ENCODE peak calls at places on chromosome 13, in nine cellular contexts. One of them, this sample, is unnamed.

GRCh38 chr13:33644607-33645543 is 173.1 kb upstream of the RFC3 start:
- DNase-seq in heart right ventricle: peak
- DNase-seq in thoracic aorta: no peak
- DNase-seq in right lobe of liver: no peak
- DNase-seq in PC-9: no peak
- DNase-seq in breast epithelium: no peak
- DNase-seq in pancreas: no peak
- DNase-seq in hepatocyte: no peak
- DNase-seq in Peyer's patch: no peak
- DNase-seq in this sample: no peak

GRCh38 chr13:24128112-24128511 is 32.4 kb upstream of the SPATA13 start:
- DNase-seq in heart right ventricle: no peak
- DNase-seq in thoracic aorta: no peak
- DNase-seq in right lobe of liver: no peak
- DNase-seq in PC-9: no peak
- DNase-seq in breast epithelium: peak
- DNase-seq in pancreas: no peak
- DNase-seq in hepatocyte: no peak
- DNase-seq in Peyer's patch: no peak
- DNase-seq in this sample: no peak

GRCh38 chr13:101698400-101698799 is 245.9 kb downstream of the ITGBL1 start:
- DNase-seq in heart right ventricle: no peak
- DNase-seq in thoracic aorta: no peak
- DNase-seq in right lobe of liver: no peak
- DNase-seq in PC-9: no peak
- DNase-seq in breast epithelium: no peak
- DNase-seq in pancreas: no peak
- DNase-seq in hepatocyte: no peak
- DNase-seq in Peyer's patch: no peak
- DNase-seq in this sample: no peak

GRCh38 chr13:27712421-27712820 is 79.9 kb upstream of the GSX1 start:
- DNase-seq in heart right ventricle: peak
- DNase-seq in thoracic aorta: no peak
- DNase-seq in right lobe of liver: peak
- DNase-seq in PC-9: no peak
- DNase-seq in breast epithelium: no peak
- DNase-seq in pancreas: peak
- DNase-seq in hepatocyte: peak
- DNase-seq in Peyer's patch: no peak
- DNase-seq in this sample: no peak

GRCh38 chr13:39263033-39263432 is 224.8 kb downstream of the NHLRC3 start:
- DNase-seq in heart right ventricle: peak
- DNase-seq in thoracic aorta: no peak
- DNase-seq in right lobe of liver: peak
- DNase-seq in PC-9: peak
- DNase-seq in breast epithelium: no peak
- DNase-seq in pancreas: no peak
- DNase-seq in hepatocyte: peak
- DNase-seq in Peyer's patch: no peak
- DNase-seq in this sample: no peak

GRCh38 chr13:30065181-30065580 is 214.8 kb upstream of the UBL3 start:
- DNase-seq in heart right ventricle: no peak
- DNase-seq in thoracic aorta: no peak
- DNase-seq in right lobe of liver: no peak
- DNase-seq in PC-9: no peak
- DNase-seq in breast epithelium: peak
- DNase-seq in pancreas: no peak
- DNase-seq in hepatocyte: no peak
- DNase-seq in Peyer's patch: no peak
- DNase-seq in this sample: no peak

GRCh38 chr13:70253411-70253810 is 145.2 kb upstream of the KLHL1 start:
- DNase-seq in heart right ventricle: no peak
- DNase-seq in thoracic aorta: no peak
- DNase-seq in right lobe of liver: no peak
- DNase-seq in PC-9: no peak
- DNase-seq in breast epithelium: no peak
- DNase-seq in pancreas: no peak
- DNase-seq in hepatocyte: no peak
- DNase-seq in Peyer's patch: no peak
- DNase-seq in this sample: no peak

GRCh38 chr13:111228262-111229144 is 91.9 kb upstream of the TEX29 start:
- DNase-seq in heart right ventricle: no peak
- DNase-seq in thoracic aorta: peak
- DNase-seq in right lobe of liver: no peak
- DNase-seq in PC-9: no peak
- DNase-seq in breast epithelium: no peak
- DNase-seq in pancreas: no peak
- DNase-seq in hepatocyte: no peak
- DNase-seq in Peyer's patch: no peak
- DNase-seq in this sample: no peak

GRCh38 chr13:20121154-20121515 is 39.7 kb downstream of the GJA3 start:
- DNase-seq in heart right ventricle: no peak
- DNase-seq in thoracic aorta: no peak
- DNase-seq in right lobe of liver: peak
- DNase-seq in PC-9: peak
- DNase-seq in breast epithelium: no peak
- DNase-seq in pancreas: no peak
- DNase-seq in hepatocyte: no peak
- DNase-seq in Peyer's patch: no peak
- DNase-seq in this sample: no peak

GRCh38 chr13:111639196-111639705 is 318.8 kb downstream of the TEX29 start:
- DNase-seq in heart right ventricle: no peak
- DNase-seq in thoracic aorta: no peak
- DNase-seq in right lobe of liver: peak
- DNase-seq in PC-9: no peak
- DNase-seq in breast epithelium: no peak
- DNase-seq in pancreas: no peak
- DNase-seq in hepatocyte: no peak
- DNase-seq in Peyer's patch: no peak
- DNase-seq in this sample: no peak

GRCh38 chr13:95150555-95150954 is 150.7 kb downstream of the ABCC4 start:
- DNase-seq in heart right ventricle: no peak
- DNase-seq in thoracic aorta: no peak
- DNase-seq in right lobe of liver: no peak
- DNase-seq in PC-9: no peak
- DNase-seq in breast epithelium: no peak
- DNase-seq in pancreas: no peak
- DNase-seq in hepatocyte: no peak
- DNase-seq in Peyer's patch: no peak
- DNase-seq in this sample: no peak
- H3K27ac ChIP-seq in heart right ventricle: no peak
- H3K27ac ChIP-seq in thoracic aorta: no peak
- H3K27ac ChIP-seq in right lobe of liver: no peak
- H3K27ac ChIP-seq in PC-9: no peak
- H3K27ac ChIP-seq in breast epithelium: no peak
- H3K27ac ChIP-seq in pancreas: no peak
- H3K27ac ChIP-seq in hepatocyte: peak
- H3K27ac ChIP-seq in Peyer's patch: no peak
- H3K27ac ChIP-seq in this sample: no peak

DNA sequence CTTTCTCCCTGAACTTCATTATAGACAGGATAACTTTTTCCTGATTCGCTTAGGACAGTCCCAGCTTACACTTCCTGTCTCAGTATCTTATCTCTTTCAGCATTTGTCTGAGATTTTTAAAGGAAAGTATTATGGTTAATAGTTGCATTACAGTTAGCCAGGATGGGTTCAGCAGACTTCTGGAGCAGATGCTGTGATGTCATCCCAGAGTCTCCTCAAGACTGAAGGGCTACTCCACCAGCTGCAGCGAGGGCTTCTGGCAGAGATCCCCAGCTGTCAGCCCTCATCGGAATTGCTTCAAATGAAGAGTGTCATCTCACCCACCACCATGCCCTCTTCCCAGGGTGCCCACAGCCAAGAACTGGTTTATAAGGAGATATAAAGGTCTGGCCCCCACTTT is 84.3 kb downstream of the FAM216B start:
- DNase-seq in heart right ventricle: no peak
- DNase-seq in thoracic aorta: no peak
- DNase-seq in right lobe of liver: no peak
- DNase-seq in PC-9: no peak
- DNase-seq in breast epithelium: no peak
- DNase-seq in pancreas: no peak
- DNase-seq in hepatocyte: no peak
- DNase-seq in Peyer's patch: no peak
- DNase-seq in this sample: no peak
- H3K4me3 ChIP-seq in heart right ventricle: no peak
- H3K4me3 ChIP-seq in thoracic aorta: no peak
- H3K4me3 ChIP-seq in right lobe of liver: no peak
- H3K4me3 ChIP-seq in PC-9: no peak
- H3K4me3 ChIP-seq in breast epithelium: no peak
- H3K4me3 ChIP-seq in pancreas: no peak
- H3K4me3 ChIP-seq in hepatocyte: no peak
- H3K4me3 ChIP-seq in Peyer's patch: no peak
- H3K4me3 ChIP-seq in this sample: no peak

DNA sequence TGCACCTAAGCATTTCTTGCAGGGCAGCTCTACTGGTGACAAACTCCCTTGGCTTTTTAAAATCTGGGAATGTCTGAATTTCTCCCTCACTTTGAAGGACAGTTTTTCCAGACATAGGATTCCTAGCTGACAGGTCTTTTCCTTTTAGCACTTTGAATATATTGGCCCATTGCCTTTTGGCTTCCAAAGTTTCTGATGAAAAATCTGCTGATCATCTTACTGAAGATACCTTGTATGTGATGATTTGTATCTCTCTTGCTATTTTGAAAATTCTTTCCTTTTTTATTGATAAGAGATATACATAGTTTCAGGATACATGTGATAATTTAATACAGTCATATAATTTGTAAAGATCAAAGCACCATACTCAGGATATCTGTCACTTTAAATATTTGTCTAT is 211.1 kb downstream of the ZIC5 start:
- DNase-seq in heart right ventricle: no peak
- DNase-seq in thoracic aorta: no peak
- DNase-seq in right lobe of liver: no peak
- DNase-seq in PC-9: no peak
- DNase-seq in breast epithelium: no peak
- DNase-seq in pancreas: no peak
- DNase-seq in hepatocyte: no peak
- DNase-seq in Peyer's patch: no peak
- DNase-seq in this sample: no peak
- TF ChIP-seq CTCF in heart right ventricle: no peak
- TF ChIP-seq CTCF in thoracic aorta: no peak
- TF ChIP-seq CTCF in right lobe of liver: no peak
- TF ChIP-seq CTCF in PC-9: no peak
- TF ChIP-seq CTCF in breast epithelium: no peak
- TF ChIP-seq CTCF in pancreas: no peak
- TF ChIP-seq CTCF in hepatocyte: no peak
- TF ChIP-seq CTCF in Peyer's patch: no peak
- TF ChIP-seq CTCF in this sample: no peak

DNA sequence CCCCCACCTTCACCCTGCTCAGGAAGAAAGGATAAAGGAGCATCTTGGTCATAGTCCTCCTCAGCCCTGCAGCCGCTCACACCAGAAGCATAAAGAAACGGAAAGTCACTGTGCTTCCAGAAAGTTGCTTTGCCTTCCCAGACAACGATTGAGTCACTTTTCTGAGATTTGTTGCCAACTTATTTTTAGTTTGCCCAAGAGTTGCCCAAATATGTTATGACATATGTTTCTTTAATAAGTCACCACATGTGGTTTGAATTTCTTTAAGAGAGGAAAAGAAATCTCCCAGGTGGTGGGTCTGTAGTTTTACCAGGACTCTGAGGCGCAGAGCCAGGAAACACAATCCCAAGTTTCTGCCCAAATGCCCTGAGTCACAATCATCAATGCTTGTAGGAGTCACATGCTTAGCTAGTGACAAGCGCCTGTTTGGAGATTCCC is 63.4 kb upstream of the LRCH1 start:
- DNase-seq in heart right ventricle: no peak
- DNase-seq in thoracic aorta: peak
- DNase-seq in right lobe of liver: no peak
- DNase-seq in PC-9: no peak
- DNase-seq in breast epithelium: no peak
- DNase-seq in pancreas: no peak
- DNase-seq in hepatocyte: no peak
- DNase-seq in Peyer's patch: no peak
- DNase-seq in this sample: no peak
- H3K27ac ChIP-seq in heart right ventricle: no peak
- H3K27ac ChIP-seq in thoracic aorta: peak
- H3K27ac ChIP-seq in right lobe of liver: no peak
- H3K27ac ChIP-seq in PC-9: no peak
- H3K27ac ChIP-seq in breast epithelium: no peak
- H3K27ac ChIP-seq in pancreas: no peak
- H3K27ac ChIP-seq in hepatocyte: peak
- H3K27ac ChIP-seq in Peyer's patch: no peak
- H3K27ac ChIP-seq in this sample: no peak

GRCh38 chr13:48429036-48429435 is 16.1 kb upstream of the LPAR6 start:
- DNase-seq in heart right ventricle: no peak
- DNase-seq in thoracic aorta: no peak
- DNase-seq in right lobe of liver: no peak
- DNase-seq in PC-9: no peak
- DNase-seq in breast epithelium: no peak
- DNase-seq in pancreas: no peak
- DNase-seq in hepatocyte: no peak
- DNase-seq in Peyer's patch: no peak
- DNase-seq in this sample: no peak

GRCh38 chr13:48426052-48426451 is 13.1 kb upstream of the LPAR6 start:
- DNase-seq in heart right ventricle: no peak
- DNase-seq in thoracic aorta: no peak
- DNase-seq in right lobe of liver: no peak
- DNase-seq in PC-9: no peak
- DNase-seq in breast epithelium: no peak
- DNase-seq in pancreas: no peak
- DNase-seq in hepatocyte: no peak
- DNase-seq in Peyer's patch: no peak
- DNase-seq in this sample: no peak

GRCh38 chr13:48431431-48431830 is 18.5 kb upstream of the LPAR6 start:
- DNase-seq in heart right ventricle: no peak
- DNase-seq in thoracic aorta: no peak
- DNase-seq in right lobe of liver: no peak
- DNase-seq in PC-9: no peak
- DNase-seq in breast epithelium: no peak
- DNase-seq in pancreas: no peak
- DNase-seq in hepatocyte: no peak
- DNase-seq in Peyer's patch: no peak
- DNase-seq in this sample: no peak

GRCh38 chr13:48431987-48432615 is 19.2 kb upstream of the LPAR6 start:
- DNase-seq in heart right ventricle: no peak
- DNase-seq in thoracic aorta: no peak
- DNase-seq in right lobe of liver: no peak
- DNase-seq in PC-9: no peak
- DNase-seq in breast epithelium: no peak
- DNase-seq in pancreas: no peak
- DNase-seq in hepatocyte: no peak
- DNase-seq in Peyer's patch: no peak
- DNase-seq in this sample: no peak

GRCh38 chr13:48429886-48430285 is 17.0 kb upstream of the LPAR6 start:
- DNase-seq in heart right ventricle: no peak
- DNase-seq in thoracic aorta: no peak
- DNase-seq in right lobe of liver: no peak
- DNase-seq in PC-9: no peak
- DNase-seq in breast epithelium: no peak
- DNase-seq in pancreas: no peak
- DNase-seq in hepatocyte: no peak
- DNase-seq in Peyer's patch: no peak
- DNase-seq in this sample: no peak
- H3K4me3 ChIP-seq in heart right ventricle: no peak
- H3K4me3 ChIP-seq in thoracic aorta: no peak
- H3K4me3 ChIP-seq in right lobe of liver: no peak
- H3K4me3 ChIP-seq in PC-9: no peak
- H3K4me3 ChIP-seq in breast epithelium: no peak
- H3K4me3 ChIP-seq in pancreas: no peak
- H3K4me3 ChIP-seq in hepatocyte: no peak
- H3K4me3 ChIP-seq in Peyer's patch: no peak
- H3K4me3 ChIP-seq in this sample: no peak

GRCh38 chr13:113904411-113904810 is 40.5 kb upstream of the GAS6 start:
- DNase-seq in heart right ventricle: peak
- DNase-seq in thoracic aorta: no peak
- DNase-seq in right lobe of liver: no peak
- DNase-seq in PC-9: no peak
- DNase-seq in breast epithelium: peak
- DNase-seq in pancreas: peak
- DNase-seq in hepatocyte: peak
- DNase-seq in Peyer's patch: peak
- DNase-seq in this sample: no peak
- TF ChIP-seq CTCF in heart right ventricle: peak
- TF ChIP-seq CTCF in thoracic aorta: peak
- TF ChIP-seq CTCF in right lobe of liver: peak
- TF ChIP-seq CTCF in PC-9: peak
- TF ChIP-seq CTCF in breast epithelium: peak
- TF ChIP-seq CTCF in pancreas: peak
- TF ChIP-seq CTCF in hepatocyte: peak
- TF ChIP-seq CTCF in Peyer's patch: peak
- TF ChIP-seq CTCF in this sample: peak